ENCODE peak calls at places on chromosomes 7 and 10, in nine cellular contexts. V, U, B, D, O, J, Y, M and T are unnamed samples.

GRCh38 chr7:116834815-116835533 is 27.4 kb upstream of the CAPZA2 start:
- DNase-seq in V (no peak), U (peak), B (no peak), D (no peak), O (peak), J (peak), Y (peak), M (no peak), T (no peak)

GRCh38 chr7:34430456-34430855 is 227.6 kb upstream of the NPSR1 start:
- DNase-seq in V (peak), U (peak), B (peak), D (no peak), O (peak), J (peak), Y (no peak), M (no peak), T (peak)

GRCh38 chr7:47572939-47573757 is 8.8 kb downstream of the TNS3 start:
- DNase-seq in V (no peak), U (no peak), B (no peak), D (no peak), O (no peak), J (no peak), Y (peak), M (no peak), T (no peak)

GRCh38 chr10:101831169-101831811 is 12.3 kb downstream of the KCNIP2 start:
- DNase-seq in V (no peak), U (no peak), B (no peak), D (no peak), O (no peak), J (no peak), Y (no peak), M (no peak), T (no peak)

GRCh38 chr7:90155206-90155605 is 937 bp downstream of the STEAP1 start:
- DNase-seq in V (no peak), U (no peak), B (no peak), D (no peak), O (no peak), J (no peak), Y (no peak), M (no peak), T (no peak)

GRCh38 chr7:22718200-22718711 is 8.7 kb upstream of the IL6 start:
- DNase-seq in V (no peak), U (peak), B (no peak), D (no peak), O (no peak), J (peak), Y (no peak), M (no peak), T (no peak)

GRCh38 chr10:126050301-126050700 is 153.9 kb downstream of the FANK1 start:
- DNase-seq in V (no peak), U (no peak), B (no peak), D (no peak), O (no peak), J (no peak), Y (no peak), M (no peak), T (peak)

GRCh38 chr10:93701903-93702277 is 502 bp downstream of the FRA10AC1 start:
- DNase-seq in V (peak), U (peak), B (peak), D (no peak), O (peak), J (peak), Y (no peak), M (no peak), T (no peak)

GRCh38 chr10:72260588-72261322 is 13.0 kb upstream of the DDIT4 start:
- DNase-seq in V (peak), U (peak), B (peak), D (peak), O (peak), J (peak), Y (peak), M (peak), T (peak)

GRCh38 chr10:15439381-15439837 is 68.3 kb upstream of the FAM171A1 start:
- DNase-seq in V (peak), U (peak), B (no peak), D (no peak), O (peak), J (no peak), Y (peak), M (peak), T (no peak)

GRCh38 chr7:151313857-151314256 is 27.8 kb upstream of the NUB1 start:
- DNase-seq in V (no peak), U (no peak), B (no peak), D (no peak), O (no peak), J (peak), Y (peak), M (peak), T (no peak)

GRCh38 chr10:1149793-1150637 is 93.8 kb downstream of the WDR37 start:
- DNase-seq in V (peak), U (no peak), B (no peak), D (peak), O (peak), J (no peak), Y (peak), M (peak), T (no peak)

GRCh38 chr10:116590590-116591444 is at the start of gene PNLIPRP1:
- DNase-seq in V (no peak), U (no peak), B (no peak), D (no peak), O (no peak), J (no peak), Y (peak), M (no peak), T (no peak)

GRCh38 chr10:33306756-33307519 is 27.5 kb downstream of the NRP1 start:
- DNase-seq in V (no peak), U (no peak), B (no peak), D (no peak), O (peak), J (peak), Y (no peak), M (no peak), T (no peak)

GRCh38 chr7:139889186-139889871 is 60.3 kb downstream of the TBXAS1 start:
- DNase-seq in V (no peak), U (no peak), B (no peak), D (no peak), O (no peak), J (peak), Y (no peak), M (no peak), T (no peak)

GRCh38 chr10:96275685-96276418 is 4.5 kb upstream of the BLNK start:
- DNase-seq in V (no peak), U (no peak), B (no peak), D (no peak), O (no peak), J (no peak), Y (peak), M (no peak), T (no peak)

GRCh38 chr10:14379556-14380330 is 49.0 kb upstream of the FRMD4A start:
- DNase-seq in V (no peak), U (no peak), B (no peak), D (no peak), O (no peak), J (no peak), Y (no peak), M (no peak), T (no peak)

GRCh38 chr10:49187950-49188761 is at the start of gene TMEM273:
- DNase-seq in V (no peak), U (peak), B (peak), D (peak), O (no peak), J (no peak), Y (peak), M (peak), T (peak)

GRCh38 chr10:125149278-125150047 is 10.9 kb downstream of the CTBP2 start:
- DNase-seq in V (no peak), U (peak), B (no peak), D (no peak), O (peak), J (peak), Y (peak), M (peak), T (no peak)

GRCh38 chr10:311901-312665 is 176.8 kb downstream of the ZMYND11 start:
- DNase-seq in V (no peak), U (no peak), B (peak), D (peak), O (no peak), J (no peak), Y (peak), M (no peak), T (peak)

GRCh38 chr10:13839430-13839986 is 252.7 kb downstream of the PRPF18 start:
- DNase-seq in V (no peak), U (peak), B (no peak), D (no peak), O (peak), J (peak), Y (no peak), M (peak), T (no peak)

GRCh38 chr10:21650353-21650752 is 116.3 kb downstream of the MLLT10 start:
- DNase-seq in V (peak), U (no peak), B (no peak), D (no peak), O (no peak), J (no peak), Y (no peak), M (no peak), T (no peak)

GRCh38 chr7:33807779-33808482 is 97.4 kb upstream of the BMPER start:
- DNase-seq in V (peak), U (peak), B (no peak), D (no peak), O (peak), J (peak), Y (no peak), M (no peak), T (no peak)

GRCh38 chr7:85823379-85823778 is 636.5 kb upstream of the SEMA3D start:
- DNase-seq in V (no peak), U (peak), B (no peak), D (no peak), O (no peak), J (no peak), Y (no peak), M (no peak), T (no peak)

GRCh38 chr7:131595699-131596098 is 39.3 kb upstream of the PODXL start:
- DNase-seq in V (no peak), U (no peak), B (no peak), D (no peak), O (no peak), J (no peak), Y (no peak), M (no peak), T (no peak)

GRCh38 chr7:84100866-84101265 is 93.7 kb downstream of the SEMA3A start:
- DNase-seq in V (peak), U (peak), B (no peak), D (no peak), O (peak), J (peak), Y (no peak), M (no peak), T (no peak)
- TF ChIP-seq CTCF in V (peak), U (peak), B (no peak), D (no peak), O (no peak), J (no peak), Y (no peak), M (no peak), T (no peak)

DNA sequence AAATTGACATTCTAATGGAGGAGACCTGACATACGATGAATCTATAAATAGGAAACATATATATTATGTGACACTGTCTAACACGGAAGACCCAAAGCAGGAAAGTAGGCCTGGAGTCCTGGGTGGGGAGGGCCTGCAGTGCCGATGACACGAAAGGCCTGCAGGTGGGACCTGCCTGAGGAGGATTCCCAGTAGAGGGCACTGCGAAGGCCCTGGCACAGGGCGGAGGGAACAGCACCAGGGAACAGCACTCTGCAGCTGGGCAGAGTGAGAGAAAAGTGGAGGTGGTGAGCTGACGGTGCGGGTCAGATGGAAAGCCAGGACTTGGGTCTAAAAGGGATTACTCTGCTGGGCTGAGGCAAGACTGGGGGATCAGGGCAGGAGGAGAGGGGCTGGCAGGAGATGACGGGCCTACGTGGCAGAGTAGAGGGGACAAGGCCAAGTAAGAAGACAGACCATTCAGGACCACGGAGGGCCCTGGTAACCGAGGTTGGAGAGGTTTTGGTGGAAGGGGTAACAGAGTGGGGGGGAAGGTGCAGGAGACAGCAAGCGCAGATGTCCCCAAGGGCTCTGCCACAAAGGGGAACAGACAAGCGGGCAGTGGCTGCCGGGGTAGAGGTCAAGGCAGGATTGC is 8.1 kb downstream of the ZNF746 start:
- DNase-seq in V (peak), U (no peak), B (no peak), D (no peak), O (no peak), J (no peak), Y (no peak), M (no peak), T (no peak)
- TF ChIP-seq CTCF in V (peak), U (peak), B (peak), D (no peak), O (no peak), J (peak), Y (no peak), M (no peak), T (peak)

DNA sequence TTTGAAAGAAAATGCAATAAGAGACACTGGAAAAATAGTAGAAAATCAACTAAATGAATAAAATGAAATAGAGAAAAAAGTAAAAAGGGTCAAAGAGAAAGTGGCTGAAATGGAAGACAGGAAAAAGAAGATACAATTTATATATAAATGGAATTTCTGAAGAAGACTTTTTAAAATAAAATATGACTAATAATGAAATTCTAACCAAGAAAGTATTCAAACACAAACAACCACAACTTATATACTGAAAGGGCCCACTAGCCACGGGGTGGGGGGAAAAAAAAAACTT is 232.1 kb downstream of the IMMP2L start:
- DNase-seq in V (no peak), U (no peak), B (no peak), D (no peak), O (no peak), J (no peak), Y (no peak), M (no peak), T (no peak)
- TF ChIP-seq CTCF in V (no peak), U (no peak), B (no peak), D (no peak), O (no peak), J (no peak), Y (no peak), M (no peak), T (no peak)

GRCh38 chr10:58435297-58435696 is 50.1 kb downstream of the TFAM start:
- DNase-seq in V (no peak), U (peak), B (no peak), D (no peak), O (peak), J (peak), Y (no peak), M (no peak), T (no peak)
- TF ChIP-seq CTCF in V (peak), U (peak), B (no peak), D (no peak), O (no peak), J (no peak), Y (no peak), M (no peak), T (no peak)

GRCh38 chr10:7218974-7219373 is 191.9 kb downstream of the SFMBT2 start:
- DNase-seq in V (no peak), U (peak), B (no peak), D (no peak), O (no peak), J (no peak), Y (no peak), M (no peak), T (no peak)
- TF ChIP-seq CTCF in V (no peak), U (no peak), B (no peak), D (no peak), O (peak), J (no peak), Y (no peak), M (no peak), T (peak)

GRCh38 chr7:12674861-12675260 is 12.6 kb upstream of the ARL4A start:
- DNase-seq in V (peak), U (peak), B (peak), D (no peak), O (peak), J (peak), Y (peak), M (no peak), T (peak)
- TF ChIP-seq CTCF in V (peak), U (peak), B (no peak), D (peak), O (peak), J (peak), Y (peak), M (no peak), T (no peak)

GRCh38 chr10:77036993-77037734 is 600.4 kb downstream of the KCNMA1 start:
- DNase-seq in V (peak), U (peak), B (peak), D (no peak), O (peak), J (no peak), Y (no peak), M (no peak), T (peak)
- TF ChIP-seq CTCF in V (peak), U (peak), B (peak), D (peak), O (peak), J (peak), Y (peak), M (no peak), T (peak)

GRCh38 chr7:53600296-53600695 is 564.9 kb downstream of the POM121L12 start:
- DNase-seq in V (no peak), U (no peak), B (no peak), D (no peak), O (no peak), J (no peak), Y (no peak), M (no peak), T (no peak)

GRCh38 chr7:53596230-53596629 is 560.8 kb downstream of the POM121L12 start:
- DNase-seq in V (no peak), U (peak), B (no peak), D (no peak), O (peak), J (no peak), Y (no peak), M (no peak), T (no peak)
- TF ChIP-seq CTCF in V (no peak), U (no peak), B (no peak), D (no peak), O (no peak), J (no peak), Y (no peak), M (no peak), T (no peak)

DNA sequence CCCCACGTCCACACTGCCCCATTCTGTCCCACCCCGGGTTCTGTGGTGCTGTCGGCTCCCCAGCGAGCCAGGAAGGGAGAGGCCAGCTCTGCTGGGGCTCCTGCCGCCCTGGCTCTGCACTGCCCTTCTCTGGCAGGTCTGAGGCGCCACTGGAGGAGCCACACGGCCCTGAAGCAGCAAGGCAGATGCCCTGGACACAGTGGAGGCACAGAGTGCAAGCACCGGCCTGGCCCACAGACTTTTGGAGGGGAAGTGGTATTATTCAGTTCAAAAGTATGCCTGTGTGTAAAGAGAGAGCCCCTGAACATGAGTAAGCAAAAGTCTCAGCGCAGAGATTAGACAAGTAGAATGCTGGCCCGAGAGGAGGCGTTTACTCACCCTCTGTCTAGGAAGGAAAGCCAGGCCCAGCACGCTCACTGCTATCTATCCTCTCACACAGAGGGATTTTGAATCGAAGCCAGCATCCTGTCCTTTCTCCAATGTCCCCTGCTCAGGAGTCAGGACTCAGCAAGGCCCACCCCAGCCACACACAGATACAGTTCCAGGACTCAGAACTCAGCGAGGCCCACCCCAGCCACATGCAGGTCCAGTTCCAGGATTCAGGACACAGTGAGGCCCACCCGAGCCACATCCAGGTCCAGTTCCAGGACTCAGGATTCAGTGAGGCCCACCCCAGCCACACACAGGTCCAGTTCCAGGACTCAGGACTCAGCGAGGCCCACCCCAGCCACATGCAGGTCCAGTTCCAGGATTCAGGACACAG is 115.0 kb downstream of the EGFR start:
- DNase-seq in V (peak), U (peak), B (no peak), D (no peak), O (peak), J (peak), Y (no peak), M (peak), T (no peak)
- TF ChIP-seq CTCF in V (peak), U (no peak), B (no peak), D (no peak), O (no peak), J (peak), Y (no peak), M (peak), T (no peak)